ENCODE peak calls at places on chromosomes 12 and 14, in eight cellular contexts. One of them, this sample, is unnamed.

GRCh38 chr14:76584271-76584702 is 177.0 kb upstream of the VASH1 start:
- DNase-seq in HEK293T: peak; percentile 28
- DNase-seq in T-helper 9 cell: no peak
- DNase-seq in AG08395: no peak
- DNase-seq in DMS 273 treated with DMSO at 0.1 percent for 48 hours: peak; percentile 44
- DNase-seq in NCI-H2171: peak; percentile 52
- DNase-seq in fibroblast of the conjunctiva: no peak
- DNase-seq in hypothalamus: no peak
- DNase-seq in this sample: no peak

GRCh38 chr14:59870277-59871165 is at the start of gene RTN1:
- DNase-seq in HEK293T: peak; percentile 69
- DNase-seq in T-helper 9 cell: no peak
- DNase-seq in AG08395: peak; percentile 20
- DNase-seq in DMS 273 treated with DMSO at 0.1 percent for 48 hours: peak; percentile 67
- DNase-seq in NCI-H2171: peak; percentile 81
- DNase-seq in fibroblast of the conjunctiva: no peak
- DNase-seq in hypothalamus: peak; percentile 70
- DNase-seq in this sample: peak; percentile 4

GRCh38 chr12:3527181-3527580 is 36.2 kb downstream of the PRMT8 start:
- DNase-seq in HEK293T: no peak
- DNase-seq in T-helper 9 cell: no peak
- DNase-seq in AG08395: no peak
- DNase-seq in DMS 273 treated with DMSO at 0.1 percent for 48 hours: no peak
- DNase-seq in NCI-H2171: no peak
- DNase-seq in fibroblast of the conjunctiva: peak; percentile 70
- DNase-seq in hypothalamus: no peak
- DNase-seq in this sample: peak; percentile 70

GRCh38 chr14:74954232-74954946 is 1.0 kb downstream of the PGF start:
- DNase-seq in HEK293T: peak; percentile 68
- DNase-seq in T-helper 9 cell: no peak
- DNase-seq in AG08395: no peak
- DNase-seq in DMS 273 treated with DMSO at 0.1 percent for 48 hours: peak; percentile 70
- DNase-seq in NCI-H2171: peak; percentile 62
- DNase-seq in fibroblast of the conjunctiva: no peak
- DNase-seq in hypothalamus: no peak
- DNase-seq in this sample: no peak

GRCh38 chr12:109723311-109723791 is 9.7 kb downstream of the FAM222A start:
- DNase-seq in HEK293T: no peak
- DNase-seq in T-helper 9 cell: no peak
- DNase-seq in AG08395: no peak
- DNase-seq in DMS 273 treated with DMSO at 0.1 percent for 48 hours: peak; percentile 77
- DNase-seq in NCI-H2171: no peak
- DNase-seq in fibroblast of the conjunctiva: no peak
- DNase-seq in hypothalamus: peak; percentile 83
- DNase-seq in this sample: no peak

GRCh38 chr12:56007892-56008471 is 10.9 kb downstream of the SUOX start:
- DNase-seq in HEK293T: peak; percentile 20
- DNase-seq in T-helper 9 cell: no peak
- DNase-seq in AG08395: peak; percentile 49
- DNase-seq in DMS 273 treated with DMSO at 0.1 percent for 48 hours: no peak
- DNase-seq in NCI-H2171: no peak
- DNase-seq in fibroblast of the conjunctiva: no peak
- DNase-seq in hypothalamus: no peak
- DNase-seq in this sample: no peak

GRCh38 chr12:53725824-53726223 is 1.4 kb downstream of the CALCOCO1 start:
- DNase-seq in HEK293T: no peak
- DNase-seq in T-helper 9 cell: no peak
- DNase-seq in AG08395: peak; percentile 36
- DNase-seq in DMS 273 treated with DMSO at 0.1 percent for 48 hours: no peak
- DNase-seq in NCI-H2171: no peak
- DNase-seq in fibroblast of the conjunctiva: no peak
- DNase-seq in hypothalamus: no peak
- DNase-seq in this sample: no peak

GRCh38 chr12:42396473-42397259 is 70.7 kb downstream of the PPHLN1 start:
- DNase-seq in HEK293T: no peak
- DNase-seq in T-helper 9 cell: no peak
- DNase-seq in AG08395: no peak
- DNase-seq in DMS 273 treated with DMSO at 0.1 percent for 48 hours: no peak
- DNase-seq in NCI-H2171: no peak
- DNase-seq in fibroblast of the conjunctiva: no peak
- DNase-seq in hypothalamus: no peak
- DNase-seq in this sample: peak; percentile 7

GRCh38 chr12:43289412-43289811 is 262.6 kb downstream of the ADAMTS20 start:
- DNase-seq in HEK293T: no peak
- DNase-seq in T-helper 9 cell: no peak
- DNase-seq in AG08395: no peak
- DNase-seq in DMS 273 treated with DMSO at 0.1 percent for 48 hours: no peak
- DNase-seq in NCI-H2171: no peak
- DNase-seq in fibroblast of the conjunctiva: no peak
- DNase-seq in hypothalamus: no peak
- DNase-seq in this sample: no peak

GRCh38 chr14:105204206-105204930 is 23.3 kb upstream of the NUDT14 start:
- DNase-seq in HEK293T: no peak
- DNase-seq in T-helper 9 cell: no peak
- DNase-seq in AG08395: no peak
- DNase-seq in DMS 273 treated with DMSO at 0.1 percent for 48 hours: no peak
- DNase-seq in NCI-H2171: no peak
- DNase-seq in fibroblast of the conjunctiva: peak; percentile 5
- DNase-seq in hypothalamus: no peak
- DNase-seq in this sample: no peak

GRCh38 chr12:75390899-75391538 is at the start of gene GLIPR1L2:
- DNase-seq in HEK293T: peak; percentile 94
- DNase-seq in T-helper 9 cell: peak; percentile 69
- DNase-seq in AG08395: peak; percentile 97
- DNase-seq in DMS 273 treated with DMSO at 0.1 percent for 48 hours: peak; percentile 88
- DNase-seq in NCI-H2171: peak; percentile 94
- DNase-seq in fibroblast of the conjunctiva: peak; percentile 98
- DNase-seq in hypothalamus: peak; percentile 94
- DNase-seq in this sample: peak; percentile 90

GRCh38 chr14:99982449-99983250 is 82.6 kb upstream of the EVL start:
- DNase-seq in HEK293T: peak; percentile 66
- DNase-seq in T-helper 9 cell: peak; percentile 49
- DNase-seq in AG08395: peak; percentile 79
- DNase-seq in DMS 273 treated with DMSO at 0.1 percent for 48 hours: peak; percentile 44
- DNase-seq in NCI-H2171: peak; percentile 47
- DNase-seq in fibroblast of the conjunctiva: peak; percentile 51
- DNase-seq in hypothalamus: no peak
- DNase-seq in this sample: peak; percentile 25

GRCh38 chr14:61337893-61338292 is 16.5 kb downstream of the PRKCH start:
- DNase-seq in HEK293T: no peak
- DNase-seq in T-helper 9 cell: peak; percentile 53
- DNase-seq in AG08395: no peak
- DNase-seq in DMS 273 treated with DMSO at 0.1 percent for 48 hours: no peak
- DNase-seq in NCI-H2171: no peak
- DNase-seq in fibroblast of the conjunctiva: no peak
- DNase-seq in hypothalamus: no peak
- DNase-seq in this sample: no peak

GRCh38 chr14:76486251-76486743 is 110.4 kb downstream of the ESRRB start:
- DNase-seq in HEK293T: peak; percentile 64
- DNase-seq in T-helper 9 cell: no peak
- DNase-seq in AG08395: no peak
- DNase-seq in DMS 273 treated with DMSO at 0.1 percent for 48 hours: peak; percentile 57
- DNase-seq in NCI-H2171: peak; percentile 98
- DNase-seq in fibroblast of the conjunctiva: no peak
- DNase-seq in hypothalamus: no peak
- DNase-seq in this sample: no peak

GRCh38 chr14:92546347-92547053 is 32.9 kb downstream of the RIN3 start:
- DNase-seq in HEK293T: no peak
- DNase-seq in T-helper 9 cell: no peak
- DNase-seq in AG08395: no peak
- DNase-seq in DMS 273 treated with DMSO at 0.1 percent for 48 hours: no peak
- DNase-seq in NCI-H2171: no peak
- DNase-seq in fibroblast of the conjunctiva: no peak
- DNase-seq in hypothalamus: no peak
- DNase-seq in this sample: no peak

GRCh38 chr14:104444159-104445030 is 135.2 kb upstream of the C14orf180 start:
- DNase-seq in HEK293T: no peak
- DNase-seq in T-helper 9 cell: no peak
- DNase-seq in AG08395: no peak
- DNase-seq in DMS 273 treated with DMSO at 0.1 percent for 48 hours: no peak
- DNase-seq in NCI-H2171: no peak
- DNase-seq in fibroblast of the conjunctiva: no peak
- DNase-seq in hypothalamus: no peak
- DNase-seq in this sample: no peak

GRCh38 chr12:98296462-98297079 is 218.8 kb upstream of the TMPO start:
- DNase-seq in HEK293T: no peak
- DNase-seq in T-helper 9 cell: no peak
- DNase-seq in AG08395: no peak
- DNase-seq in DMS 273 treated with DMSO at 0.1 percent for 48 hours: no peak
- DNase-seq in NCI-H2171: no peak
- DNase-seq in fibroblast of the conjunctiva: no peak
- DNase-seq in hypothalamus: no peak
- DNase-seq in this sample: no peak

GRCh38 chr12:129119537-129119936 is 266.3 kb downstream of the GLT1D1 start:
- DNase-seq in HEK293T: no peak
- DNase-seq in T-helper 9 cell: no peak
- DNase-seq in AG08395: no peak
- DNase-seq in DMS 273 treated with DMSO at 0.1 percent for 48 hours: no peak
- DNase-seq in NCI-H2171: no peak
- DNase-seq in fibroblast of the conjunctiva: no peak
- DNase-seq in hypothalamus: no peak
- DNase-seq in this sample: no peak

GRCh38 chr12:124828264-124829007 is 35.2 kb downstream of the SCARB1 start:
- DNase-seq in HEK293T: no peak
- DNase-seq in T-helper 9 cell: no peak
- DNase-seq in AG08395: peak; percentile 50
- DNase-seq in DMS 273 treated with DMSO at 0.1 percent for 48 hours: no peak
- DNase-seq in NCI-H2171: no peak
- DNase-seq in fibroblast of the conjunctiva: peak; percentile 33
- DNase-seq in hypothalamus: no peak
- DNase-seq in this sample: no peak

GRCh38 chr12:103571286-103571685 is 15.8 kb upstream of the STAB2 start:
- DNase-seq in HEK293T: peak; percentile 21
- DNase-seq in T-helper 9 cell: no peak
- DNase-seq in AG08395: no peak
- DNase-seq in DMS 273 treated with DMSO at 0.1 percent for 48 hours: no peak
- DNase-seq in NCI-H2171: no peak
- DNase-seq in fibroblast of the conjunctiva: no peak
- DNase-seq in hypothalamus: no peak
- DNase-seq in this sample: no peak

GRCh38 chr12:19850341-19851065 is 411.2 kb downstream of the AEBP2 start:
- DNase-seq in HEK293T: no peak
- DNase-seq in T-helper 9 cell: no peak
- DNase-seq in AG08395: peak; percentile 67
- DNase-seq in DMS 273 treated with DMSO at 0.1 percent for 48 hours: no peak
- DNase-seq in NCI-H2171: no peak
- DNase-seq in fibroblast of the conjunctiva: no peak
- DNase-seq in hypothalamus: no peak
- DNase-seq in this sample: no peak

GRCh38 chr14:92513966-92514843 is 624 bp downstream of the RIN3 start:
- DNase-seq in HEK293T: peak; percentile 32
- DNase-seq in T-helper 9 cell: peak; percentile 11
- DNase-seq in AG08395: no peak
- DNase-seq in DMS 273 treated with DMSO at 0.1 percent for 48 hours: no peak
- DNase-seq in NCI-H2171: no peak
- DNase-seq in fibroblast of the conjunctiva: no peak
- DNase-seq in hypothalamus: no peak
- DNase-seq in this sample: no peak